ENCODE peak calls at places on chromosomes 16 and 17, in five cellular contexts. A, T, I, W and S are unnamed samples.

GRCh38 chr17:28728364-28729200 is at the start of gene NEK8:
- DNase-seq in T (peak; percentile 100), W (peak; percentile 96), A (no peak), I (peak; percentile 96), S (peak; percentile 98)

GRCh38 chr16:24423332-24423731 is 116.0 kb upstream of the RBBP6 start:
- DNase-seq in W (no peak), A (no peak), I (no peak), T (no peak), S (no peak)

GRCh38 chr17:61449707-61450640 is 2.2 kb upstream of the TBX4 start:
- DNase-seq in T (no peak), W (no peak), I (no peak), A (no peak), S (no peak)

GRCh38 chr16:18936727-18937340 is 10.6 kb upstream of the SMG1 start:
- DNase-seq in T (peak; percentile 66), A (no peak), W (no peak), I (no peak), S (no peak)

GRCh38 chr17:5419959-5420653 is at the start of gene RPAIN:
- DNase-seq in W (peak; percentile 90), T (peak; percentile 97), A (no peak), I (peak; percentile 90), S (peak; percentile 93)

GRCh38 chr16:87784812-87785211 is 19.0 kb upstream of the KLHDC4 start:
- DNase-seq in A (no peak), T (no peak), W (no peak), I (no peak), S (no peak)

GRCh38 chr17:77892469-77893143 is 65.9 kb upstream of the TNRC6C start:
- DNase-seq in T (no peak), I (no peak), A (no peak), W (no peak), S (peak; percentile 58)

GRCh38 chr17:16322636-16323035 is 30.6 kb downstream of the CENPV start:
- DNase-seq in I (no peak), A (peak; percentile 25), W (no peak), T (no peak), S (no peak)

GRCh38 chr16:85851034-85851780 is 47.8 kb upstream of the IRF8 start:
- DNase-seq in T (peak; percentile 61), A (no peak), I (no peak), W (no peak), S (no peak)

GRCh38 chr17:50380369-50381259 is 7.6 kb downstream of the EME1 start:
- DNase-seq in W (no peak), T (no peak), I (no peak), A (no peak), S (no peak)

GRCh38 chr17:42518755-42519545 is 17.1 kb upstream of the NAGLU start:
- DNase-seq in A (no peak), T (no peak), W (peak; percentile 77), I (no peak), S (peak; percentile 63)

GRCh38 chr16:3266873-3267537 is 10.6 kb upstream of the MEFV start:
- DNase-seq in W (no peak), T (no peak), A (no peak), I (peak; percentile 22), S (no peak)

GRCh38 chr17:66540131-66540781 is 237.8 kb downstream of the PRKCA start:
- DNase-seq in A (peak; percentile 89), I (no peak), T (no peak), W (peak; percentile 40), S (no peak)

GRCh38 chr17:79273660-79274059 is 199.0 kb downstream of the ENGASE start:
- DNase-seq in W (no peak), A (no peak), T (no peak), I (no peak), S (no peak)

GRCh38 chr17:64066709-64067108 is 46.3 kb upstream of the ICAM2 start:
- DNase-seq in I (peak; percentile 75), W (no peak), T (no peak), A (no peak), S (no peak)

GRCh38 chr16:72818286-72818845 is 229.6 kb downstream of the ZFHX3 start:
- DNase-seq in I (no peak), T (no peak), W (no peak), A (no peak), S (no peak)

GRCh38 chr17:39704821-39705551 is 5.1 kb downstream of the ERBB2 start:
- DNase-seq in W (no peak), T (no peak), I (no peak), A (no peak), S (no peak)

GRCh38 chr16:30948087-30948955 is 547 bp upstream of the ORAI3 start:
- DNase-seq in T (peak; percentile 96), I (no peak), W (peak; percentile 92), A (peak; percentile 93), S (peak; percentile 87)

GRCh38 chr17:43949777-43950176 is 4.0 kb downstream of the PYY start:
- DNase-seq in W (no peak), T (no peak), I (no peak), A (no peak), S (no peak)

GRCh38 chr17:43645765-43646481 is 15.8 kb downstream of the MEOX1 start:
- DNase-seq in W (peak; percentile 86), A (no peak), I (no peak), T (peak; percentile 96), S (peak; percentile 84)

GRCh38 chr16:14028207-14028606 is 42.9 kb upstream of the MRTFB start:
- DNase-seq in I (no peak), W (no peak), A (no peak), T (peak; percentile 57), S (no peak)

GRCh38 chr16:50151744-50152143 is 1.4 kb upstream of the TENT4B start:
- DNase-seq in I (no peak), T (no peak), W (no peak), A (no peak), S (no peak)

GRCh38 chr17:19020016-19020415 is 15.5 kb upstream of the FAM83G start:
- DNase-seq in T (no peak), I (no peak), A (no peak), W (no peak), S (peak; percentile 9)

DNA sequence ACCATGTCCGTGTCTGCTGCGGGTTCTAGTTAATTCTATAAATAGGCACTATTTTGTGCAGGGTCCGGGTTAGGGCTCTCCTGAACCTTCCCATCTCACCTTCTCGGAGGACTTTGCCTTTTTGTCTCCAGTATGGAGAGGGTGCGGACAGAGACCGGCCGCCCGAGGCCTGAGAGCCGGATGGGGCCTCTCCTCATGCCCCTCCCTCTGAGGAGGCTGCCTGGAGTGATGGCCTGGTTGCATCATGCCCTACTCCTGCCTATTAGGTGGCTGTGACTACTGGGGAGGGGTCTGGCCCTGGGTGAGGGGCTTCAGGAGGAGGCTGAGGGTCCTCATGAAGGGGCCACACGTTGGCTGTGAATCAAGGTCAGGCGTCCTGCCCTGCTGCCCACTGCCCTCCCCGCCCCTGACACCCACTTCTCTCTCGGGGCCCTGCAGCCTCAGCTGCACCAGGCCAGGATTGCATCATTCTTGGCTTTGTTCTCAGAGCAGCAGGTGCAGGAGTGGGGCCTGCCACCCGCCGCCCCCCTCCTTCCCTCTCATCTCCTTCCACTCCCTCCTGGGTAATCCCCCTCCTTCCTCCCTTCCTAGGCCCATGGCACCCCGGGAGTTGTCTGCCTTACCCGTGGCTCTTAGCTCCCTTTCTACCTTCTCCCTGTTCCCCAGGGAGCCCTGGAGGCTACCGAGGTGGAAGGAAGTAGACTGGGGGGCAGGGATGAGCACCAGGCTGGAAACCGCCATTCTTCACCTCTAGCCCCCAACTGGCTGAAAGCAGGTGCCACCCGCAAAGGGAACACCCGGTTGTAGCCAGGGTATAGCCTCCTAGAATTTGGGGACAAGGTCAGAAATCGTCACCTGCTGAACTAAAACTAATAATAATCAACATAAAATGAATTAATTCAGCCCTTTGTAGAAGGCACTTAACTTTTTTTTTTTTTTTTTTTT is 12.7 kb upstream of the ARHGAP23 start:
- DNase-seq in T (no peak), A (no peak), I (no peak), W (no peak), S (peak; percentile 86)
- H3K4me3 ChIP-seq in T (no peak overlapping the region), A (peak overlapping the region; percentile 31), I (no peak overlapping the region), W (peak overlapping the region; percentile 10), S (peak overlapping the region; percentile 29)

GRCh38 chr16:67665598-67665997 is 952 bp downstream of the ENKD1 start:
- DNase-seq in W (no peak), T (no peak), I (no peak), A (no peak), S (no peak)
- H3K4me3 ChIP-seq in W (peak overlapping the region; percentile 91), T (no peak overlapping the region), I (no peak overlapping the region), A (peak overlapping the region; percentile 67), S (peak overlapping the region; percentile 76)

GRCh38 chr17:32929288-32929574 is 1.3 kb downstream of the TMEM98 start:
- DNase-seq in T (peak; percentile 61), W (no peak), A (no peak), I (no peak), S (no peak)
- H3K4me3 ChIP-seq in T (no peak overlapping the region), W (peak overlapping the region; percentile 59), A (peak overlapping the region; percentile 69), I (no peak overlapping the region), S (peak overlapping the region; percentile 56)

DNA sequence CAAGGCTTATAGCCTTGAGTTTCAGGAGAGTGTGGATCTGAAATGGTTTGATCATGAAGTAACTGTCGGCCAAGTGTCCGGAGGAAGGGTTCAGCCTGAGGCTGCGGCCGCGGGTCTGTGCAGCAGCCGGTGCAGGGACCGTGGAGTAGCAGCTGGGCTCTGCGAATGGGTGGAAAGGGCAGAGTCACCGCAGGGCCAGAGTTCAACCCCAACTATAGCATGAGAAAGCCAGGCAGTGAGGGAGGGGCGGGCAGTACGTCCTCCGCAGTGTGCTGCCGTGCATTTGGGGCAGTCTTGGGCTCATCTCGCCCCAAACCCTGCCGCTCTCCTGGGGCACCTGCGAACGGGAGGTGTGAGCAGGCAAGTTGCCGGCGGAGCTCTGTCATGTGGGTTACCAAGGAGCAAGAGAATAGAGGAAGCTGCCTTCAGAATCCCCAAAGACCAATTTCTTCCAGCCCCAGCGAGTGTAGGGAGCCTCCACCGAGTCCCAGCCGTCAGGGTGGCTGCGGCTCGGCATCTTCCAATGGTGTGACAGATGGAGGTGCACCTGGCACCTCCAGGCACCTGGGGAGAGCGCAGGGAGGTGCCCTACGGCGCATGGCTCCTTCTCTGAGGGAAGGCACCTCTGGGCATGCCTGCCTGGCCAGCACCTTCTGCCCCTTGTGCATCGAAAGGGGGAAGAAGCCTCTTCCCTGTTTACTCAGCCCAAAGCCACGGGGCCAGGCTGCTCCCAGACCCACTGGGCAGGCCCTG is 87.3 kb downstream of the RPA1 start:
- DNase-seq in I (no peak), W (no peak), A (no peak), T (no peak), S (no peak)
- H3K4me3 ChIP-seq in I (no peak overlapping the region), W (no peak overlapping the region), A (no peak overlapping the region), T (no peak overlapping the region), S (no peak overlapping the region)